ENCODE peak calls at places on chromosomes 2 and 18, in five cellular contexts. N is epithelial cell of esophagus; P is NCI-H1092 treated with DMSO at 0.1 percent for 48 hours; Q is effector memory CD8-positive, alpha-beta T cell; B is T1000. W is an unnamed sample.

GRCh38 chr2:187155472-187155871 is 292.6 kb downstream of the CALCRL start:
- DNase-seq in N (no peak), P (no peak), Q (no peak), B (no peak), W (no peak)

GRCh38 chr2:216829533-216829932 is 30.3 kb downstream of the TNP1 start:
- DNase-seq in N (peak; percentile 25), P (peak; percentile 66), Q (no peak), B (no peak), W (peak; percentile 61)

GRCh38 chr2:62309465-62310091 is 113.7 kb downstream of the B3GNT2 start:
- DNase-seq in N (no peak), P (no peak), Q (peak; percentile 36), B (no peak), W (no peak)

GRCh38 chr2:64650722-64651338 is 2.9 kb downstream of the SERTAD2 start:
- DNase-seq in N (no peak), P (no peak), Q (no peak), B (no peak), W (no peak)

GRCh38 chr2:203685081-203685621 is 21.3 kb upstream of the CD28 start:
- DNase-seq in N (peak; percentile 88), P (no peak), Q (no peak), B (no peak), W (peak; percentile 95)

GRCh38 chr2:149313512-149313972 is 16.8 kb upstream of the LYPD6 start:
- DNase-seq in N (peak; percentile 75), P (peak; percentile 95), Q (no peak), B (no peak), W (peak; percentile 26)

GRCh38 chr2:102361632-102362241 is 6.1 kb downstream of the IL18R1 start:
- DNase-seq in N (no peak), P (no peak), Q (no peak), B (no peak), W (no peak)

GRCh38 chr2:27903018-27903417 is 12.5 kb downstream of the BABAM2 start:
- DNase-seq in N (no peak), P (no peak), Q (no peak), B (no peak), W (no peak)

GRCh38 chr2:69634197-69634821 is 9.2 kb downstream of the AAK1 start:
- DNase-seq in N (peak; percentile 51), P (no peak), Q (no peak), B (no peak), W (no peak)

GRCh38 chr18:47912343-47912742 is 18.1 kb downstream of the SMAD2 start:
- DNase-seq in N (peak; percentile 59), P (no peak), Q (no peak), B (no peak), W (peak; percentile 16)

GRCh38 chr18:23970161-23971153 is 44.1 kb upstream of the TTC39C start:
- DNase-seq in N (no peak), P (no peak), Q (peak; percentile 45), B (no peak), W (no peak)

GRCh38 chr2:25332571-25332970 is 9.2 kb downstream of the DNMT3A start:
- DNase-seq in N (no peak), P (no peak), Q (no peak), B (no peak), W (no peak)

GRCh38 chr18:22067682-22068081 is 101.7 kb upstream of the GATA6 start:
- DNase-seq in N (peak; percentile 28), P (no peak), Q (no peak), B (no peak), W (no peak)

GRCh38 chr2:235446082-235446481 is 47.8 kb upstream of the AGAP1 start:
- DNase-seq in N (no peak), P (no peak), Q (no peak), B (no peak), W (no peak)

GRCh38 chr18:33594799-33595198 is 16.8 kb downstream of the ASXL3 start:
- DNase-seq in N (no peak), P (no peak), Q (no peak), B (no peak), W (no peak)

GRCh38 chr2:75553961-75554539 is 6.7 kb downstream of the EVA1A start:
- DNase-seq in N (no peak), P (no peak), Q (no peak), B (no peak), W (no peak)

GRCh38 chr2:241500431-241500975 is 7.9 kb downstream of the STK25 start:
- DNase-seq in N (no peak), P (no peak), Q (no peak), B (no peak), W (no peak)

GRCh38 chr2:86201951-86202692 is 2.9 kb downstream of the MRPL35 start:
- DNase-seq in N (no peak), P (no peak), Q (no peak), B (no peak), W (no peak)

GRCh38 chr2:199207011-199207410 is 250.7 kb downstream of the SATB2 start:
- DNase-seq in N (no peak), P (no peak), Q (no peak), B (no peak), W (no peak)

GRCh38 chr2:120877409-120877808 is 141.7 kb downstream of the GLI2 start:
- DNase-seq in N (no peak), P (no peak), Q (no peak), B (no peak), W (no peak)

GRCh38 chr18:57898506-57899124 is 95.5 kb upstream of the ATP8B1 start:
- DNase-seq in N (peak; percentile 82), P (peak; percentile 30), Q (no peak), B (peak; percentile 3), W (peak; percentile 90)

GRCh38 chr2:165408191-165408590 is 61.3 kb upstream of the CSRNP3 start:
- DNase-seq in N (no peak), P (peak; percentile 76), Q (no peak), B (no peak), W (no peak)

GRCh38 chr18:39799010-39799409 is 2156.0 kb upstream of the PIK3C3 start:
- DNase-seq in N (peak; percentile 75), P (peak; percentile 35), Q (no peak), B (no peak), W (no peak)

GRCh38 chr2:194867328-194867727 is 789.7 kb upstream of the SLC39A10 start:
- DNase-seq in N (peak; percentile 26), P (peak; percentile 47), Q (no peak), B (no peak), W (no peak)

GRCh38 chr2:33129661-33130447 is 183.1 kb downstream of the LTBP1 start:
- DNase-seq in N (no peak), P (no peak), Q (no peak), B (no peak), W (no peak)

GRCh38 chr2:207828361-207829057 is 58.8 kb upstream of the FZD5 start:
- DNase-seq in N (peak; percentile 64), P (no peak), Q (no peak), B (no peak), W (no peak)

GRCh38 chr2:26423750-26424149 is 22.0 kb downstream of the DRC1 start:
- DNase-seq in N (no peak), P (no peak), Q (no peak), B (no peak), W (no peak)

GRCh38 chr2:19198376-19198775 is 160.0 kb downstream of the OSR1 start:
- DNase-seq in N (no peak), P (no peak), Q (no peak), B (no peak), W (no peak)

W was measured in stromal cell of bone marrow.